ENCODE peak calls at places on chromosomes 13 and 19, in nine cellular contexts. One of them, this sample, is unnamed.

GRCh38 chr13:75850915-75851314 is 214.8 kb downstream of the LMO7 start:
- DNase-seq in fibroblast of pulmonary artery: no peak
- DNase-seq in fibroblast of lung: no peak
- DNase-seq in mammary epithelial cell: no peak
- DNase-seq in astrocyte of the cerebellum: no peak
- DNase-seq in A549: no peak
- DNase-seq in lower lobe of right lung: no peak
- DNase-seq in epithelial cell of esophagus: no peak
- DNase-seq in fibroblast of mammary gland: peak
- DNase-seq in this sample: no peak

GRCh38 chr13:110187501-110188161 is 119.3 kb downstream of the COL4A1 start:
- DNase-seq in mammary epithelial cell: peak
- DNase-seq in A549: no peak
- DNase-seq in lower lobe of right lung: no peak
- DNase-seq in fibroblast of lung: peak
- DNase-seq in fibroblast of mammary gland: peak
- DNase-seq in astrocyte of the cerebellum: peak
- DNase-seq in epithelial cell of esophagus: peak
- DNase-seq in fibroblast of pulmonary artery: peak
- DNase-seq in this sample: no peak

GRCh38 chr19:40565355-40565754 is 11.3 kb upstream of the SHKBP1 start:
- DNase-seq in fibroblast of pulmonary artery: no peak
- DNase-seq in A549: no peak
- DNase-seq in fibroblast of mammary gland: no peak
- DNase-seq in astrocyte of the cerebellum: no peak
- DNase-seq in epithelial cell of esophagus: no peak
- DNase-seq in fibroblast of lung: no peak
- DNase-seq in mammary epithelial cell: no peak
- DNase-seq in lower lobe of right lung: no peak
- DNase-seq in this sample: no peak

GRCh38 chr13:38399540-38399939 is 49.9 kb downstream of the UFM1 start:
- DNase-seq in epithelial cell of esophagus: no peak
- DNase-seq in mammary epithelial cell: no peak
- DNase-seq in fibroblast of pulmonary artery: no peak
- DNase-seq in astrocyte of the cerebellum: no peak
- DNase-seq in fibroblast of mammary gland: no peak
- DNase-seq in A549: no peak
- DNase-seq in lower lobe of right lung: no peak
- DNase-seq in fibroblast of lung: peak
- DNase-seq in this sample: no peak

GRCh38 chr13:29849071-29849541 is 1.3 kb downstream of the UBL3 start:
- DNase-seq in fibroblast of mammary gland: peak
- DNase-seq in astrocyte of the cerebellum: no peak
- DNase-seq in epithelial cell of esophagus: peak
- DNase-seq in lower lobe of right lung: no peak
- DNase-seq in mammary epithelial cell: peak
- DNase-seq in fibroblast of lung: peak
- DNase-seq in A549: peak
- DNase-seq in fibroblast of pulmonary artery: peak
- DNase-seq in this sample: no peak

GRCh38 chr19:19643158-19644053 is at the start of gene GMIP:
- DNase-seq in fibroblast of pulmonary artery: peak
- DNase-seq in mammary epithelial cell: peak
- DNase-seq in fibroblast of lung: peak
- DNase-seq in lower lobe of right lung: peak
- DNase-seq in fibroblast of mammary gland: peak
- DNase-seq in astrocyte of the cerebellum: no peak
- DNase-seq in epithelial cell of esophagus: peak
- DNase-seq in A549: peak
- DNase-seq in this sample: no peak

GRCh38 chr19:44949550-44949949 is 3.7 kb downstream of the APOC2 start:
- DNase-seq in astrocyte of the cerebellum: no peak
- DNase-seq in lower lobe of right lung: no peak
- DNase-seq in mammary epithelial cell: no peak
- DNase-seq in fibroblast of pulmonary artery: no peak
- DNase-seq in A549: no peak
- DNase-seq in fibroblast of mammary gland: no peak
- DNase-seq in fibroblast of lung: no peak
- DNase-seq in epithelial cell of esophagus: no peak
- DNase-seq in this sample: no peak

GRCh38 chr13:35857769-35858168 is 273.4 kb downstream of the DCLK1 start:
- DNase-seq in astrocyte of the cerebellum: no peak
- DNase-seq in mammary epithelial cell: no peak
- DNase-seq in fibroblast of lung: no peak
- DNase-seq in A549: no peak
- DNase-seq in lower lobe of right lung: no peak
- DNase-seq in fibroblast of pulmonary artery: peak
- DNase-seq in fibroblast of mammary gland: no peak
- DNase-seq in epithelial cell of esophagus: no peak
- DNase-seq in this sample: no peak

GRCh38 chr13:31204592-31204991 is 4.8 kb downstream of the B3GLCT start:
- DNase-seq in lower lobe of right lung: no peak
- DNase-seq in fibroblast of mammary gland: peak
- DNase-seq in A549: peak
- DNase-seq in epithelial cell of esophagus: peak
- DNase-seq in astrocyte of the cerebellum: no peak
- DNase-seq in mammary epithelial cell: peak
- DNase-seq in fibroblast of lung: peak
- DNase-seq in fibroblast of pulmonary artery: peak
- DNase-seq in this sample: no peak

GRCh38 chr19:10285393-10285792 is 1.4 kb upstream of the ICAM4 start:
- DNase-seq in fibroblast of mammary gland: no peak
- DNase-seq in lower lobe of right lung: no peak
- DNase-seq in A549: no peak
- DNase-seq in epithelial cell of esophagus: no peak
- DNase-seq in mammary epithelial cell: no peak
- DNase-seq in fibroblast of lung: no peak
- DNase-seq in astrocyte of the cerebellum: no peak
- DNase-seq in fibroblast of pulmonary artery: no peak
- DNase-seq in this sample: no peak

DNA sequence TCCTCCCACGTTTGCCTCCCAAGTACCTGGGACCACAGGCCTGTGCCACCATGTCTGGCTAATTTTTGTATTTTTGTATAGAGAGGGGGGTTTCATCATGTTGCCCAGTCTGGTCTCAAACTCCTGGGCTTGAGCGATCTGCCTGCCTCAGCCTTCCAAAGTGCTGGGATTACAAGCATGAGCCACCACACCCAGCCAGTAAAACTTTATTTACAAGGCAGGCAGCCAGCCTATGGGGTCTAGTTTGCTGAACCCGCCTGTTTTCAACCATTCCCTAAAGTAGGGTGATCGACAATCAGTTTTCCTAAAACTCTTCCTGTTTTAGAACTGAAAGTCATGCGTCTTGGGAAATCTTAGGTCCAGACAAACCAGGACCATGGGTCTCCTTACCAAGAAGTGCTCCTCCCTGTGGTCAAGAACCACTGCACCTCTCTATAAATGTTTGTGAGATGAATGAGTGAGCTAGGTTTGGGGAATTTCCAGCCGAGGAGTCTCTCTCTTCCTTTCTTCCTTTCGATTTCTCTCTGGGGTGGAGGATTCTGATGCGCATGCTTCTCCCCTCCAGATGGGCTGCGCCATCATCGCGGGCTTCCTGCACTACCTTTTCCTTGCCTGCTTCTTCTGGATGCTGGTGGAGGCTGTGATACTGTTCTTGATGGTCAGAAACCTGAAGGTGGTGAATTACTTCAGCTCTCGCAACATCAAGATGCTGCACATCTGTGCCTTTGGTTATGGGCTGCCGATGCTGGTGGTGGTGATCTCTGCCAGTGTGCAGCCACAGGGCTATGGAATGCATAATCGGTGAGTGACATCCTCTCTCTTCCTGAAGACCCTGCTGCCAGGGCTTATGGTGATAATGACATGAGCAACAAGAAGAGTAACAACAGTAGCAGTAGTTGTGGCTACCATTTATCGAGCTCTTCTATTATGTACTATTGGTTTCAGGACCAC is 38.7 kb downstream of the ADGRE1 start:
- DNase-seq in mammary epithelial cell: peak
- DNase-seq in epithelial cell of esophagus: no peak
- DNase-seq in fibroblast of pulmonary artery: no peak
- DNase-seq in A549: peak
- DNase-seq in lower lobe of right lung: no peak
- DNase-seq in fibroblast of mammary gland: no peak
- DNase-seq in fibroblast of lung: no peak
- DNase-seq in astrocyte of the cerebellum: no peak
- DNase-seq in this sample: no peak
- TF ChIP-seq CTCF in mammary epithelial cell: no peak
- TF ChIP-seq CTCF in epithelial cell of esophagus: no peak
- TF ChIP-seq CTCF in fibroblast of pulmonary artery: no peak
- TF ChIP-seq CTCF in A549: peak
- TF ChIP-seq CTCF in lower lobe of right lung: no peak
- TF ChIP-seq CTCF in fibroblast of mammary gland: no peak
- TF ChIP-seq CTCF in fibroblast of lung: no peak
- TF ChIP-seq CTCF in astrocyte of the cerebellum: no peak
- TF ChIP-seq CTCF in this sample: no peak

DNA sequence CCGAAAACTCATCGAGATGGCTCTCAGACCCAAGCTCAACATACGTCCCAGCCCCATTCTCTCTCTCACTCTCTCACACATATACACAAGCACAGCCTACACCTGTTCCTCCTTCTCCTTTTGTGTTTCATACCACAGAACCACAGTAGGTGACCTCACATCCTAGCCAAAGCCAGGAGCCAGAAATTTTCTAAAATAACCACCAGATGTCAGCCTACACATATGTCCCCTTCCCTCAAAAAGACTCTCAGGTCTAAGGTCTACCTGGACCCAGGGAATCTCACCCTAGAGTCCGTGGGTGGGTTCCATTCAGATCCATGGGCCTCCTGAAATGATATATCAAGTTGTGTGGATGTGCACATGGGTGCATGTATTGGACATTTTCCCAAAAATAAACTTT is 104.2 kb upstream of the IPO5 start:
- DNase-seq in fibroblast of pulmonary artery: peak
- DNase-seq in fibroblast of mammary gland: peak
- DNase-seq in fibroblast of lung: peak
- DNase-seq in lower lobe of right lung: no peak
- DNase-seq in astrocyte of the cerebellum: no peak
- DNase-seq in A549: peak
- DNase-seq in epithelial cell of esophagus: peak
- DNase-seq in mammary epithelial cell: peak
- DNase-seq in this sample: no peak
- TF ChIP-seq CTCF in fibroblast of pulmonary artery: peak
- TF ChIP-seq CTCF in fibroblast of mammary gland: peak
- TF ChIP-seq CTCF in fibroblast of lung: peak
- TF ChIP-seq CTCF in lower lobe of right lung: no peak
- TF ChIP-seq CTCF in astrocyte of the cerebellum: peak
- TF ChIP-seq CTCF in A549: peak
- TF ChIP-seq CTCF in epithelial cell of esophagus: peak
- TF ChIP-seq CTCF in mammary epithelial cell: peak
- TF ChIP-seq CTCF in this sample: peak

GRCh38 chr19:46073268-46073922 is 32.6 kb upstream of the IGFL4 start:
- DNase-seq in fibroblast of mammary gland: no peak
- DNase-seq in lower lobe of right lung: no peak
- DNase-seq in astrocyte of the cerebellum: no peak
- DNase-seq in fibroblast of pulmonary artery: no peak
- DNase-seq in epithelial cell of esophagus: no peak
- DNase-seq in fibroblast of lung: no peak
- DNase-seq in A549: no peak
- DNase-seq in mammary epithelial cell: peak
- DNase-seq in this sample: no peak

GRCh38 chr19:46080561-46080960 is 39.8 kb upstream of the IGFL4 start:
- DNase-seq in fibroblast of mammary gland: peak
- DNase-seq in fibroblast of lung: peak
- DNase-seq in fibroblast of pulmonary artery: peak
- DNase-seq in lower lobe of right lung: no peak
- DNase-seq in A549: peak
- DNase-seq in epithelial cell of esophagus: no peak
- DNase-seq in mammary epithelial cell: peak
- DNase-seq in astrocyte of the cerebellum: peak
- DNase-seq in this sample: no peak

GRCh38 chr19:46076951-46077814 is 36.4 kb upstream of the IGFL4 start:
- DNase-seq in lower lobe of right lung: no peak
- DNase-seq in mammary epithelial cell: peak
- DNase-seq in fibroblast of lung: peak
- DNase-seq in epithelial cell of esophagus: peak
- DNase-seq in fibroblast of mammary gland: peak
- DNase-seq in astrocyte of the cerebellum: peak
- DNase-seq in A549: peak
- DNase-seq in fibroblast of pulmonary artery: peak
- DNase-seq in this sample: no peak

GRCh38 chr19:46077815-46078167 is 37.0 kb upstream of the IGFL4 start:
- DNase-seq in fibroblast of mammary gland: no peak
- DNase-seq in A549: no peak
- DNase-seq in lower lobe of right lung: no peak
- DNase-seq in epithelial cell of esophagus: no peak
- DNase-seq in astrocyte of the cerebellum: no peak
- DNase-seq in fibroblast of lung: no peak
- DNase-seq in mammary epithelial cell: no peak
- DNase-seq in fibroblast of pulmonary artery: no peak
- DNase-seq in this sample: no peak

DNA sequence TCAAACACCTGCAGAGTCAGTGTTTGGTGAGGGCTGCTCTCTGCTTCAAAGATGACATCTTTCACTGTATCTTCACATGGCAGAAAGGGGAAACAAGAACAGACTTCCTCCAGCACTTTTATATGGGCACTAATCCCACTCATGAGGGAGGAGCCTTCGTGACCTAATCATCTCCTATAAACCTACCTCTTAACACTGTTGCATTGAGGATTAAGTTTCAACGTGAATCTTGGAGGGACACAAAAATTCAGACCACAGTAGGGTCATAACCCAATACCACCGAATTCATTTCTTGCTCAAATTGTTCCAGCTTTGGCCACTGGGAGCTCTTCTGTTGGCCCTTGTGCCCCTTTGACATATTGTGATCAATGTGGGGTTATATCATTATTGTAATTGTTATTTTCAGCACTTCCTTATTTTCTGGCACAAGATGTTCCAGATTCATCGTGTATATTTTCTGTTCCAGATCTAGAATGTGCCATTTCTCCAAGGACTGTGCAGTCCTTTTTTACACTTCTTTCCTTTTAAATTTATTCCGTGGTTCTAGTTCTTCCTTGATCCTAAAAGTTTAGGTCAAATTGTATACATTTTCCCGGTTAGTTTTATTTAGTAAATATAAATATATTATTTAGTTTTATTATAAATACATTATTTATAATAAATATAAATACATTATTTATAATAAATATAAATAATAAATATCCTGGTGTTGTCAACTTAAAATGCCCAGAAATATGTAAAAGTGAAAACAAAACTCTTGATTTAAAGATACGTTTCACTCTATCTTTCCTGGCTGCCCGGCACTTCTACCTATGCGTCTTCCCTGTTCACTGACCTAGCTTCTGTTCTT is 35.5 kb upstream of the IGFL4 start:
- DNase-seq in fibroblast of mammary gland: no peak
- DNase-seq in fibroblast of lung: no peak
- DNase-seq in mammary epithelial cell: no peak
- DNase-seq in epithelial cell of esophagus: no peak
- DNase-seq in astrocyte of the cerebellum: no peak
- DNase-seq in fibroblast of pulmonary artery: no peak
- DNase-seq in lower lobe of right lung: no peak
- DNase-seq in A549: no peak
- DNase-seq in this sample: no peak
- TF ChIP-seq CTCF in fibroblast of mammary gland: no peak
- TF ChIP-seq CTCF in fibroblast of lung: no peak
- TF ChIP-seq CTCF in mammary epithelial cell: peak
- TF ChIP-seq CTCF in epithelial cell of esophagus: no peak
- TF ChIP-seq CTCF in astrocyte of the cerebellum: peak
- TF ChIP-seq CTCF in fibroblast of pulmonary artery: no peak
- TF ChIP-seq CTCF in lower lobe of right lung: no peak
- TF ChIP-seq CTCF in A549: peak
- TF ChIP-seq CTCF in this sample: no peak

GRCh38 chr13:20035130-20035529 is 76.6 kb downstream of the ZMYM2 start:
- DNase-seq in fibroblast of pulmonary artery: peak
- DNase-seq in lower lobe of right lung: no peak
- DNase-seq in fibroblast of mammary gland: peak
- DNase-seq in epithelial cell of esophagus: no peak
- DNase-seq in astrocyte of the cerebellum: no peak
- DNase-seq in mammary epithelial cell: no peak
- DNase-seq in fibroblast of lung: peak
- DNase-seq in A549: peak
- DNase-seq in this sample: no peak
- TF ChIP-seq CTCF in fibroblast of pulmonary artery: no peak
- TF ChIP-seq CTCF in lower lobe of right lung: no peak
- TF ChIP-seq CTCF in fibroblast of mammary gland: no peak
- TF ChIP-seq CTCF in epithelial cell of esophagus: no peak
- TF ChIP-seq CTCF in astrocyte of the cerebellum: no peak
- TF ChIP-seq CTCF in mammary epithelial cell: peak
- TF ChIP-seq CTCF in fibroblast of lung: no peak
- TF ChIP-seq CTCF in A549: peak
- TF ChIP-seq CTCF in this sample: no peak

This sample was measured in right atrium auricular region.